ENCODE peak calls at places on chromosomes 5 and 9, in ten cellular contexts. S is AG10803, A is fibroblast of mammary gland, P is AG09319, W is mesothelial cell of epicardium, U is fibroblast of the aortic adventitia, R is fibroblast of lung, X is H9, D is mucosa of descending colon, N is brain microvascular endothelial cell. K is an unnamed sample.
A peak's percentile ranks its signal among the peaks of the same experiment; 100 is the strongest.

GRCh38 chr9:81549500-81550206 is 139.7 kb downstream of the TLE1 start:
- DNase-seq in S (no peak), A (no peak), P (no peak), W (no peak), U (no peak), R (no peak), X (peak; percentile 39), D (no peak), N (no peak), K (no peak)

GRCh38 chr5:19739691-19740090 is 248.3 kb downstream of the CDH18 start:
- DNase-seq in S (no peak), A (no peak), P (no peak), W (no peak), U (no peak), R (peak; percentile 3), X (no peak), D (no peak), N (no peak), K (no peak)

GRCh38 chr5:132387649-132388117 is 18.2 kb downstream of the SLC22A5 start:
- DNase-seq in S (peak; percentile 99), A (peak; percentile 99), P (peak; percentile 88), W (no peak), U (peak; percentile 99), R (peak; percentile 99), X (no peak), D (peak; percentile 60), N (peak; percentile 94), K (no peak)

GRCh38 chr5:118233601-118234000 is 754.7 kb downstream of the DTWD2 start:
- DNase-seq in S (no peak), A (no peak), P (no peak), W (no peak), U (no peak), R (peak; percentile 6), X (no peak), D (no peak), N (no peak), K (no peak)

GRCh38 chr5:145982572-145983314 is 46.4 kb downstream of the SH3RF2 start:
- DNase-seq in S (no peak), A (no peak), P (no peak), W (no peak), U (no peak), R (no peak), X (no peak), D (no peak), N (no peak), K (no peak)

GRCh38 chr9:23783509-23783908 is 42.5 kb downstream of the ELAVL2 start:
- DNase-seq in S (no peak), A (no peak), P (no peak), W (no peak), U (no peak), R (no peak), X (no peak), D (no peak), N (no peak), K (no peak)

GRCh38 chr5:119022773-119023172 is 34.4 kb upstream of the DTWD2 start:
- DNase-seq in S (no peak), A (no peak), P (no peak), W (no peak), U (no peak), R (no peak), X (no peak), D (no peak), N (no peak), K (no peak)

GRCh38 chr9:134377976-134378375 is 51.7 kb downstream of the RXRA start:
- DNase-seq in S (peak; percentile 19), A (no peak), P (no peak), W (no peak), U (no peak), R (no peak), X (no peak), D (peak; percentile 95), N (no peak), K (no peak)

GRCh38 chr5:96332535-96333396 is 100.3 kb downstream of the PCSK1 start:
- DNase-seq in S (no peak), A (no peak), P (no peak), W (no peak), U (no peak), R (no peak), X (no peak), D (no peak), N (no peak), K (no peak)

GRCh38 chr9:38687389-38687842 is 32.5 kb downstream of the FAM240B start:
- DNase-seq in S (no peak), A (no peak), P (no peak), W (no peak), U (no peak), R (no peak), X (peak; percentile 72), D (peak; percentile 88), N (no peak), K (no peak)

GRCh38 chr5:8399471-8399870 is 530.5 kb downstream of the MTRR start:
- DNase-seq in S (no peak), A (no peak), P (no peak), W (no peak), U (no peak), R (no peak), X (no peak), D (no peak), N (no peak), K (no peak)

GRCh38 chr9:33633621-33634020 is 109.6 kb downstream of the ANKRD18B start:
- DNase-seq in S (no peak), A (no peak), P (no peak), W (no peak), U (no peak), R (no peak), X (no peak), D (no peak), N (no peak), K (no peak)

DNA sequence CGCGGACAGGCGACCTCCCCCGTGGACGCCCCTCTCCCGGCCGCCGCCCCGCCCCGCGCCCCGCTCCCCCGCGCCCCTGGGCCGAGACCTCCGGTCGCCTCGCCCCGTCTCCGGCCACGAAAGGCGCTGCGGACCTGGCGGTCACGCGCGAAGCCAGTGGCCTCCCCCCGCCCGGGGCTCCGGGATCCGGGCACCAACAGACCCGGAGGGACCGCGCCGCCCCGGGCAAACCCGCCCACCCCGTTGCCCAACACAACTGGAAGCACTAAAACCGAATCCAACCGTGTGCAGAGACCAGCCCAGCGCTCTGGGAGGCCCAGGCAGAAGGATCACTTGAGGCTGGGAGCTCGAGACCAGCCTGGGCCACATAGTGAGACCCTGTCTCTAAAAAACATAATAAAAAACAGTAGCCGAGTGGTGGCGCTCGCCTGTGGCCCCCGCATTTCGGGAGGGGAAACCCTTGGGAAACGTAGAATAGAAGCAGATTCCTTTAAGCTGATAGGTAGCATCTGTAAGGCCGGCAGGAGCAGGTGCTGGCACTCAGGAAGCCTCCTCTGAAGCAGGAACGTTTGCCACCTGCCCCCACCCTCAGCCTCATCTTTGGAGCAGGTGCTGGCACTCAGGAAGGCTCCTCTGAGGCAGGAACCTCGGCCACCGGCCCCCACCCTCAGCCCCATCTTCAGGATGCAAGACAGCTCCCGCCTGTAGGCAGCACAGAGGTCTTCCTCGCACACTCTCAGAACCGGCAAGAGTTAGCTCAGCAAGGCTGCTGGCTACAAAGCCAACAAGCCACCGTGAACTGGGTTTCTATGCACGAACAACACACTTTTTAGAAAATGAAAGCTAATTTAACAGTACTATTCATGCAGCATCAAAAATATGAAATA is 4.6 kb upstream of the SLC9A3 start:
- DNase-seq in S (no peak), A (no peak), P (no peak), W (no peak), U (no peak), R (no peak), X (no peak), D (no peak), N (no peak), K (no peak)
- TF ChIP-seq CTCF in S (no peak), A (no peak), P (no peak), W (no peak), U (no peak), R (no peak), X (peak; percentile 27), D (no peak), N (no peak), K (no peak)

GRCh38 chr9:137035507-137035834 is 3.6 kb upstream of the FUT7 start:
- DNase-seq in S (no peak), A (no peak), P (no peak), W (no peak), U (no peak), R (no peak), X (no peak), D (no peak), N (no peak), K (no peak)
- TF ChIP-seq CTCF in S (no peak), A (no peak), P (no peak), W (peak; percentile 45), U (no peak), R (no peak), X (peak; percentile 48), D (no peak), N (no peak), K (no peak)

DNA sequence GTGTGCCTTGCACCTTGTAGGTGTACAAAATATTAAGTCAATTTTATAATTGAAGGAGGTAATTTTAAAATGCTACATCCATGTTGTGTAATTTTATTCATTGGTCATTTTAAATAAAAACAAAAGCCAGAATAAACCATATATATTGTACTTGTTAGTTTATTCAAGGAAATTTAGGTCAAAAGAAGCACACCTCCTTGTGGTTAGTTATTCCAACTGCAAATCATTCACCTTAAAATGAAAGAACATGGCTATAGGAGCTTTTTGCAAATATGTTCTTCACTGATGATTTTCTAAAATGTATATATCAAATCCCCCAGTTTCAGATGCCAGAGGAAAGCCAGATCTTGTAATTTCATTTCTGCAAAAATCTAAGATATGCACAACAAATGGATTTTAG is 5.4 kb upstream of the MOCS2 start:
- DNase-seq in S (no peak), A (peak; percentile 46), P (no peak), W (no peak), U (peak; percentile 51), R (peak; percentile 40), X (no peak), D (no peak), N (no peak), K (no peak)
- TF ChIP-seq CTCF in S (peak; percentile 25), A (peak; percentile 42), P (peak; percentile 19), W (peak; percentile 26), U (peak; percentile 47), R (peak; percentile 45), X (peak; percentile 58), D (no peak), N (peak; percentile 26), K (peak; percentile 54)

GRCh38 chr5:472656-473343 is 29.8 kb downstream of the EXOC3 start:
- DNase-seq in S (peak; percentile 77), A (peak; percentile 72), P (peak; percentile 32), W (peak; percentile 87), U (peak; percentile 71), R (peak; percentile 75), X (peak; percentile 71), D (peak; percentile 94), N (peak; percentile 53), K (peak; percentile 79)
- TF ChIP-seq CTCF in S (no peak), A (no peak), P (no peak), W (no peak), U (no peak), R (no peak), X (no peak), D (no peak), N (no peak), K (no peak)

GRCh38 chr5:181167814-181168488 is 20.6 kb downstream of the OR2V2 start:
- DNase-seq in S (no peak), A (no peak), P (no peak), W (no peak), U (no peak), R (no peak), X (peak; percentile 91), D (no peak), N (no peak), K (peak; percentile 39)
- TF ChIP-seq CTCF in S (peak; percentile 31), A (peak; percentile 50), P (peak; percentile 38), W (peak; percentile 48), U (peak; percentile 28), R (peak; percentile 35), X (peak; percentile 79), D (no peak), N (peak; percentile 70), K (peak; percentile 61)